ENCODE peak calls at places on chromosomes 13 and 19, in six cellular contexts. P is lower leg skin, A is IMR-90, M is tibial nerve, I is suprapubic skin, K is K562. S is an unnamed sample.

GRCh38 chr19:2634228-2634951 is 68.1 kb downstream of the GNG7 start:
- DNase-seq in M (peak; percentile 40), K (no peak), A (no peak), P (no peak), I (no peak), S (no peak)

GRCh38 chr13:95128045-95128643 is 173.1 kb downstream of the ABCC4 start:
- DNase-seq in A (no peak), P (no peak), K (no peak), M (no peak), I (no peak), S (no peak)

GRCh38 chr13:82747948-82748347 is 1134.3 kb downstream of the SLITRK1 start:
- DNase-seq in P (no peak), K (no peak), I (no peak), M (no peak), A (peak; percentile 53), S (no peak)

GRCh38 chr19:35549174-35549788 is 3.9 kb downstream of the TMEM147 start:
- DNase-seq in M (peak; percentile 33), A (peak; percentile 56), K (peak; percentile 79), P (peak; percentile 87), I (no peak), S (no peak)

GRCh38 chr19:46225558-46226004 is 4.0 kb upstream of the IGFL1 start:
- DNase-seq in M (no peak), P (peak; percentile 15), A (peak; percentile 2), K (no peak), I (no peak), S (no peak)

GRCh38 chr19:273393-273792 is 17.8 kb downstream of the PLPP2 start:
- DNase-seq in P (no peak), M (no peak), A (no peak), I (no peak), K (no peak), S (no peak)

GRCh38 chr19:18606281-18607221 is at the start of gene CRLF1:
- DNase-seq in M (no peak), K (peak; percentile 44), I (no peak), A (no peak), P (no peak), S (no peak)

GRCh38 chr13:20114066-20114465 is 46.8 kb downstream of the GJA3 start:
- DNase-seq in A (no peak), I (peak; percentile 45), K (no peak), M (no peak), P (no peak), S (no peak)

GRCh38 chr19:10544242-10544752 is 593 bp downstream of the ATG4D start:
- DNase-seq in P (no peak), A (no peak), K (peak; percentile 58), M (no peak), I (no peak), S (no peak)

GRCh38 chr19:3740431-3740830 is 21.1 kb downstream of the APBA3 start:
- DNase-seq in I (no peak), A (no peak), K (no peak), P (no peak), M (no peak), S (no peak)

GRCh38 chr13:34357435-34358232 is 539.7 kb downstream of the RFC3 start:
- DNase-seq in K (no peak), P (no peak), I (no peak), A (peak; percentile 79), M (no peak), S (no peak)

GRCh38 chr13:89027694-89028306 is 1356.6 kb downstream of the SLITRK5 start:
- DNase-seq in M (no peak), P (no peak), K (no peak), A (no peak), I (no peak), S (no peak)

GRCh38 chr19:41238244-41238643 is 19.2 kb downstream of the AXL start:
- DNase-seq in P (no peak), K (no peak), A (no peak), M (no peak), I (no peak), S (no peak)

GRCh38 chr19:41234512-41235208 is 15.6 kb downstream of the AXL start:
- DNase-seq in A (no peak), M (no peak), I (no peak), P (no peak), K (no peak), S (no peak)

GRCh38 chr19:41232686-41233085 is 13.7 kb downstream of the AXL start:
- DNase-seq in P (no peak), K (no peak), I (no peak), A (no peak), M (no peak), S (no peak)

GRCh38 chr19:41233748-41234240 is 14.8 kb downstream of the AXL start:
- DNase-seq in P (no peak), A (no peak), K (no peak), M (no peak), I (no peak), S (no peak)

GRCh38 chr19:41235480-41235879 is 16.5 kb downstream of the AXL start:
- DNase-seq in I (no peak), K (no peak), M (no peak), P (no peak), A (no peak), S (no peak)
- TF ChIP-seq POLR2A in I (no peak), K (no peak), M (no peak), P (no peak), A (peak; percentile 11), S (no peak)

GRCh38 chr19:48361912-48362311 is 1.8 kb downstream of the TMEM143 start:
- DNase-seq in K (no peak), M (no peak), A (no peak), P (no peak), I (no peak), S (no peak)
- TF ChIP-seq CTCF in K (no peak), M (no peak), A (no peak), P (no peak), I (no peak), S (no peak)

GRCh38 chr19:5580116-5580515 is 12.4 kb upstream of the TINCR start:
- DNase-seq in K (no peak), P (no peak), I (no peak), A (no peak), M (no peak), S (no peak)
- H3K4me3 ChIP-seq in K (no peak overlapping the region), P (no peak overlapping the region), I (no peak overlapping the region), A (no peak overlapping the region), M (no peak overlapping the region), S (no peak overlapping the region)

GRCh38 chr13:44818428-44818827 is 170.8 kb downstream of the NUFIP1 start:
- DNase-seq in M (no peak), K (peak; percentile 13), I (no peak), P (no peak), A (peak; percentile 43), S (no peak)

GRCh38 chr13:44819762-44820161 is 169.5 kb downstream of the NUFIP1 start:
- DNase-seq in M (no peak), A (peak; percentile 88), P (no peak), K (no peak), I (no peak), S (no peak)

GRCh38 chr13:44819245-44819644 is 170.0 kb downstream of the NUFIP1 start:
- DNase-seq in I (no peak), M (no peak), K (no peak), P (no peak), A (peak; percentile 95), S (no peak)

GRCh38 chr13:44825951-44826350 is 163.3 kb downstream of the NUFIP1 start:
- DNase-seq in K (no peak), P (no peak), A (no peak), M (no peak), I (no peak), S (no peak)

DNA sequence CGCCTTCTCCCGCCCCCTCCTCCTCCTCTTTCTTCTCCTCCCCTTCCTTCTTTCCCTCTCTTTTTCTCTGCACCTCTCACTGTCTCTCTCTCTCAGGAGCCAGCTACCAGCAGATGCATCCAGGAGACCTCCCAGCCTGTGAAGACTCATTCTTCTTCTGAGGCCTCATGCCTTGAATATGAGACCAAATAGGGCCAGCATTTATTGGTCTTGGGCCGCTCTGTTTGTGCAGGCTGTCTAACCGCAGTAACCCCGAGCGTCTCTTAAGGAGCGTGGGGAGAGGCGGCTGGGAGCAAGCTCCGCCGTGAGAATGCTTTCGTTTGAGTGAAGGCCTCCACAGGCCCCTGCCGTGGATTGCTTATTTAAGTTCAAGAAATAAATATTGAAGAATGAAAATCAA is 167.0 kb downstream of the NUFIP1 start:
- DNase-seq in M (no peak), I (no peak), A (no peak), K (no peak), P (no peak), S (no peak)
- TF ChIP-seq POLR2A in M (no peak), I (no peak), A (no peak), K (no peak), P (no peak), S (no peak)

GRCh38 chr19:16045893-16046292 is 30.4 kb upstream of the TPM4 start:
- DNase-seq in A (no peak), P (no peak), M (no peak), I (no peak), K (no peak), S (no peak)

GRCh38 chr19:16043156-16043757 is 33.0 kb upstream of the TPM4 start:
- DNase-seq in A (no peak), M (no peak), K (no peak), P (no peak), I (no peak), S (no peak)

GRCh38 chr19:16042533-16043085 is 33.7 kb upstream of the TPM4 start:
- DNase-seq in A (peak; percentile 19), K (no peak), M (no peak), P (peak; percentile 53), I (peak; percentile 29), S (no peak)

GRCh38 chr19:16045171-16045570 is 31.1 kb upstream of the TPM4 start:
- DNase-seq in P (no peak), I (no peak), A (no peak), M (no peak), K (no peak), S (no peak)

DNA sequence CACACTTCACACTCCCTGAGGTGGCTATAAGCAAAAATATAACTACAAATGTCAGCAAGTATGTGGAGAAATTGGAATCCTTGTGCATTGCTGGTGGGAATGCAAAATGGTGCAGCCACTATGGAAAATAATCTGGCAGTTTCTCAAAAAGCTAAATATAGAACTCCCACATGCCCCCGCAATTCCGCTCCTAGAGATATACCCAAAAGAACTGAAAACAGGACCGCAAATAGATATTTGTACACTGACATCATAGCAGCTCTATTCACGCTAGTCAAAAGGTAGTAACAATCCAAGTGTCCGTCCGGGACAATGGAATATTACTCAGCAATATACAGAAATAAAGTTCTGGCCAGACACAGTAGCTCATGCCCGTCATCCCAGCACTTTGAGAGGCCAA is 31.5 kb upstream of the TPM4 start:
- DNase-seq in K (no peak), A (no peak), I (no peak), M (no peak), P (no peak), S (no peak)
- TF ChIP-seq CTCF in K (no peak), A (no peak), I (no peak), M (no peak), P (no peak), S (no peak)